ENCODE peak calls at places on chromosomes 3 and 15, in nine cellular contexts. One of them, this sample, is unnamed.

GRCh38 chr3:138089091-138089490 is 26.3 kb downstream of the DZIP1L start:
- DNase-seq in progenitor cell of endocrine pancreas: no peak
- DNase-seq in prostate gland: no peak
- DNase-seq in A549: peak
- DNase-seq in astrocyte of the spinal cord: peak
- DNase-seq in MCF 10A: peak
- DNase-seq in A673: no peak
- DNase-seq in AG09309: no peak
- DNase-seq in epithelial cell of esophagus: peak
- DNase-seq in this sample: no peak

GRCh38 chr3:120773932-120774331 is 31.4 kb downstream of the GTF2E1 start:
- DNase-seq in progenitor cell of endocrine pancreas: no peak
- DNase-seq in prostate gland: no peak
- DNase-seq in A549: no peak
- DNase-seq in astrocyte of the spinal cord: peak
- DNase-seq in MCF 10A: no peak
- DNase-seq in A673: no peak
- DNase-seq in AG09309: no peak
- DNase-seq in epithelial cell of esophagus: no peak
- DNase-seq in this sample: no peak

GRCh38 chr3:70519913-70520659 is 207.6 kb upstream of the MDFIC2 start:
- DNase-seq in progenitor cell of endocrine pancreas: no peak
- DNase-seq in prostate gland: no peak
- DNase-seq in A549: no peak
- DNase-seq in astrocyte of the spinal cord: peak
- DNase-seq in MCF 10A: no peak
- DNase-seq in A673: no peak
- DNase-seq in AG09309: no peak
- DNase-seq in epithelial cell of esophagus: no peak
- DNase-seq in this sample: no peak

GRCh38 chr3:174438501-174439156 is 420.5 kb upstream of the NAALADL2 start:
- DNase-seq in progenitor cell of endocrine pancreas: no peak
- DNase-seq in prostate gland: no peak
- DNase-seq in A549: no peak
- DNase-seq in astrocyte of the spinal cord: peak
- DNase-seq in MCF 10A: no peak
- DNase-seq in A673: no peak
- DNase-seq in AG09309: no peak
- DNase-seq in epithelial cell of esophagus: no peak
- DNase-seq in this sample: no peak

GRCh38 chr3:67239362-67239761 is 241.3 kb downstream of the KBTBD8 start:
- DNase-seq in progenitor cell of endocrine pancreas: no peak
- DNase-seq in prostate gland: no peak
- DNase-seq in A549: no peak
- DNase-seq in astrocyte of the spinal cord: no peak
- DNase-seq in MCF 10A: no peak
- DNase-seq in A673: no peak
- DNase-seq in AG09309: no peak
- DNase-seq in epithelial cell of esophagus: no peak
- DNase-seq in this sample: no peak

GRCh38 chr3:196198771-196199753 is 12.1 kb downstream of the ZDHHC19 start:
- DNase-seq in progenitor cell of endocrine pancreas: no peak
- DNase-seq in prostate gland: no peak
- DNase-seq in A549: peak
- DNase-seq in astrocyte of the spinal cord: no peak
- DNase-seq in MCF 10A: peak
- DNase-seq in A673: peak
- DNase-seq in AG09309: no peak
- DNase-seq in epithelial cell of esophagus: peak
- DNase-seq in this sample: no peak

GRCh38 chr3:110027446-110027845 is 690.1 kb upstream of the DPPA4 start:
- DNase-seq in progenitor cell of endocrine pancreas: no peak
- DNase-seq in prostate gland: no peak
- DNase-seq in A549: no peak
- DNase-seq in astrocyte of the spinal cord: peak
- DNase-seq in MCF 10A: peak
- DNase-seq in A673: peak
- DNase-seq in AG09309: peak
- DNase-seq in epithelial cell of esophagus: peak
- DNase-seq in this sample: no peak

GRCh38 chr15:41772720-41773331 is 1.5 kb upstream of the MAPKBP1 start:
- DNase-seq in progenitor cell of endocrine pancreas: no peak
- DNase-seq in prostate gland: peak
- DNase-seq in A549: peak
- DNase-seq in astrocyte of the spinal cord: peak
- DNase-seq in MCF 10A: peak
- DNase-seq in A673: peak
- DNase-seq in AG09309: peak
- DNase-seq in epithelial cell of esophagus: peak
- DNase-seq in this sample: peak

GRCh38 chr15:71189723-71190122 is 74.5 kb downstream of the THSD4 start:
- DNase-seq in progenitor cell of endocrine pancreas: no peak
- DNase-seq in prostate gland: no peak
- DNase-seq in A549: no peak
- DNase-seq in astrocyte of the spinal cord: peak
- DNase-seq in MCF 10A: no peak
- DNase-seq in A673: peak
- DNase-seq in AG09309: no peak
- DNase-seq in epithelial cell of esophagus: no peak
- DNase-seq in this sample: peak

GRCh38 chr3:71244153-71245051 is 339.1 kb downstream of the FOXP1 start:
- DNase-seq in progenitor cell of endocrine pancreas: no peak
- DNase-seq in prostate gland: no peak
- DNase-seq in A549: no peak
- DNase-seq in astrocyte of the spinal cord: peak
- DNase-seq in MCF 10A: no peak
- DNase-seq in A673: no peak
- DNase-seq in AG09309: no peak
- DNase-seq in epithelial cell of esophagus: no peak
- DNase-seq in this sample: no peak

GRCh38 chr3:129421236-129421883 is 7.1 kb downstream of the EFCAB12 start:
- DNase-seq in progenitor cell of endocrine pancreas: no peak
- DNase-seq in prostate gland: no peak
- DNase-seq in A549: no peak
- DNase-seq in astrocyte of the spinal cord: no peak
- DNase-seq in MCF 10A: no peak
- DNase-seq in A673: no peak
- DNase-seq in AG09309: no peak
- DNase-seq in epithelial cell of esophagus: no peak
- DNase-seq in this sample: no peak

GRCh38 chr3:129424185-129424841 is 4.1 kb downstream of the EFCAB12 start:
- DNase-seq in progenitor cell of endocrine pancreas: no peak
- DNase-seq in prostate gland: peak
- DNase-seq in A549: peak
- DNase-seq in astrocyte of the spinal cord: no peak
- DNase-seq in MCF 10A: no peak
- DNase-seq in A673: no peak
- DNase-seq in AG09309: no peak
- DNase-seq in epithelial cell of esophagus: peak
- DNase-seq in this sample: no peak

GRCh38 chr3:129422897-129423296 is 5.5 kb downstream of the EFCAB12 start:
- DNase-seq in progenitor cell of endocrine pancreas: no peak
- DNase-seq in prostate gland: no peak
- DNase-seq in A549: no peak
- DNase-seq in astrocyte of the spinal cord: no peak
- DNase-seq in MCF 10A: no peak
- DNase-seq in A673: no peak
- DNase-seq in AG09309: no peak
- DNase-seq in epithelial cell of esophagus: no peak
- DNase-seq in this sample: no peak

GRCh38 chr3:129419476-129419875 is 9.0 kb downstream of the EFCAB12 start:
- DNase-seq in progenitor cell of endocrine pancreas: no peak
- DNase-seq in prostate gland: no peak
- DNase-seq in A549: no peak
- DNase-seq in astrocyte of the spinal cord: no peak
- DNase-seq in MCF 10A: no peak
- DNase-seq in A673: no peak
- DNase-seq in AG09309: no peak
- DNase-seq in epithelial cell of esophagus: no peak
- DNase-seq in this sample: no peak

GRCh38 chr3:129421988-129422745 is 6.3 kb downstream of the EFCAB12 start:
- DNase-seq in progenitor cell of endocrine pancreas: no peak
- DNase-seq in prostate gland: no peak
- DNase-seq in A549: peak
- DNase-seq in astrocyte of the spinal cord: no peak
- DNase-seq in MCF 10A: no peak
- DNase-seq in A673: no peak
- DNase-seq in AG09309: no peak
- DNase-seq in epithelial cell of esophagus: no peak
- DNase-seq in this sample: no peak
- TF ChIP-seq CTCF in progenitor cell of endocrine pancreas: no peak
- TF ChIP-seq CTCF in prostate gland: no peak
- TF ChIP-seq CTCF in A549: peak
- TF ChIP-seq CTCF in astrocyte of the spinal cord: peak
- TF ChIP-seq CTCF in MCF 10A: no peak
- TF ChIP-seq CTCF in A673: peak
- TF ChIP-seq CTCF in AG09309: peak
- TF ChIP-seq CTCF in epithelial cell of esophagus: no peak
- TF ChIP-seq CTCF in this sample: no peak

GRCh38 chr15:91136386-91136923 is 36.4 kb downstream of the SV2B start:
- DNase-seq in progenitor cell of endocrine pancreas: no peak
- DNase-seq in prostate gland: no peak
- DNase-seq in A549: no peak
- DNase-seq in astrocyte of the spinal cord: no peak
- DNase-seq in MCF 10A: no peak
- DNase-seq in A673: no peak
- DNase-seq in AG09309: no peak
- DNase-seq in epithelial cell of esophagus: no peak
- DNase-seq in this sample: no peak

GRCh38 chr15:91141102-91141501 is 41.0 kb downstream of the SV2B start:
- DNase-seq in progenitor cell of endocrine pancreas: no peak
- DNase-seq in prostate gland: no peak
- DNase-seq in A549: no peak
- DNase-seq in astrocyte of the spinal cord: no peak
- DNase-seq in MCF 10A: no peak
- DNase-seq in A673: no peak
- DNase-seq in AG09309: no peak
- DNase-seq in epithelial cell of esophagus: no peak
- DNase-seq in this sample: no peak

GRCh38 chr15:91140561-91140960 is 40.5 kb downstream of the SV2B start:
- DNase-seq in progenitor cell of endocrine pancreas: no peak
- DNase-seq in prostate gland: no peak
- DNase-seq in A549: no peak
- DNase-seq in astrocyte of the spinal cord: no peak
- DNase-seq in MCF 10A: no peak
- DNase-seq in A673: no peak
- DNase-seq in AG09309: no peak
- DNase-seq in epithelial cell of esophagus: no peak
- DNase-seq in this sample: no peak

GRCh38 chr15:91146728-91147127 is 46.7 kb downstream of the SV2B start:
- DNase-seq in progenitor cell of endocrine pancreas: no peak
- DNase-seq in prostate gland: no peak
- DNase-seq in A549: no peak
- DNase-seq in astrocyte of the spinal cord: no peak
- DNase-seq in MCF 10A: no peak
- DNase-seq in A673: no peak
- DNase-seq in AG09309: no peak
- DNase-seq in epithelial cell of esophagus: peak
- DNase-seq in this sample: no peak

DNA sequence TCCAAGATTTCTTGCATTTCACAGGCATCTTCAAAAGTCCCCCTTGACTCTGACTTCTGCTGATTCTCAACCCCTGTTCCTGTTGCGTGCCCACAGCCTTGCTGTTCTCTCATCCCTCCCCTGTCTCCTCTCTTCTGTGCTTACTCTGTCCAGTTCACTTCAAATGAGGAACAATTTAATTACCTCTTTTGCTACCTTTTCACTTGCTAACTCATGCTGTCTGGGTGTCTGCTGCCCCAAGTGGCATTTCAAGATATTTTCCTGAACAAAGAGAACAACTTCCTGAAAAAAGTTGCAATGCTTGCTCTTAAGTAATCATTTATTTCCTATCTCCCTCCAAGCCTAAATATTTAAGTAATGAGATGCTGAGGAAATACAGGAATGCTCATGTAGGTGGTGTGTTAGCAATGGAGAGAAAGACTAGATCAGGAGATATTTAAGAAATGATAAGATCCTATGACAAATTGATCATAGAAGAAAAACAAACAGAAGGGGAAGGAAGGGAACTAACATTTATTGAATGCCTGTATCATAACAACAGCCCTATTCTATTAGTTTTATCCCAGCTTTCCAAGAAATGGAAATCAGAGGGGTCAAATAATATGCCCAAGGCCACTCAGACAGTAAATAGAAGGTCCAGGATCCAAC is 42.2 kb downstream of the SV2B start:
- DNase-seq in progenitor cell of endocrine pancreas: no peak
- DNase-seq in prostate gland: no peak
- DNase-seq in A549: peak
- DNase-seq in astrocyte of the spinal cord: no peak
- DNase-seq in MCF 10A: peak
- DNase-seq in A673: peak
- DNase-seq in AG09309: no peak
- DNase-seq in epithelial cell of esophagus: peak
- DNase-seq in this sample: no peak
- TF ChIP-seq CTCF in progenitor cell of endocrine pancreas: peak
- TF ChIP-seq CTCF in prostate gland: peak
- TF ChIP-seq CTCF in A549: peak
- TF ChIP-seq CTCF in astrocyte of the spinal cord: peak
- TF ChIP-seq CTCF in MCF 10A: peak
- TF ChIP-seq CTCF in A673: peak
- TF ChIP-seq CTCF in AG09309: peak
- TF ChIP-seq CTCF in epithelial cell of esophagus: peak
- TF ChIP-seq CTCF in this sample: no peak

DNA sequence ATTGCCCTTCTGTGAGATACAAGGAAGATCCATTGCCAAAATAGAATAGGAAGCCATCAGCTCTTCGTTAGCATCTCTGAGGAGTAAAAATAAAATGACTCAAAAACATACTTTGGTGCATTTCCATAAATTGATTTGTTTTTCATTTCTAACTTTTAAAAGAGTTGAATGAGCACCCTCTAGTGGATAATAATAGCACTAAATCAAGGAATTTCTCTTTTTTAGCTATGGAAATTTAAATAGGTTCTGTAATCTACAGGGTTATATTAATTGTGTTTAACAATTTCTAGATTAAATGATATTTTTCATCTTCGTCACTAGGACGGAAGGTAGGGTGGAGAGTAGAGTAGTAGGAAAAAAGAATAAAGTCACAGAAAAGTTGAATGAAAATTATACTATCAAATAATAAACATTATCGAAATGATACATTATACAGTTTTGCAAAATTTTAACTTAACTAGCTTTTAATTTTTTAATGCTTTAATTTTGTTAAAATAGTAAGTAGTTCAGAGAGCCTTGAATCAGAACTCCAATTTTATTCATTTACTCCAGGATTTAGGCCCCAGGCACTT is 6.5 kb downstream of the NSUN3 start:
- DNase-seq in progenitor cell of endocrine pancreas: no peak
- DNase-seq in prostate gland: no peak
- DNase-seq in A549: no peak
- DNase-seq in astrocyte of the spinal cord: peak
- DNase-seq in MCF 10A: peak
- DNase-seq in A673: peak
- DNase-seq in AG09309: no peak
- DNase-seq in epithelial cell of esophagus: peak
- DNase-seq in this sample: no peak
- TF ChIP-seq CTCF in progenitor cell of endocrine pancreas: peak
- TF ChIP-seq CTCF in prostate gland: peak
- TF ChIP-seq CTCF in A549: peak
- TF ChIP-seq CTCF in astrocyte of the spinal cord: peak
- TF ChIP-seq CTCF in MCF 10A: peak
- TF ChIP-seq CTCF in A673: peak
- TF ChIP-seq CTCF in AG09309: peak
- TF ChIP-seq CTCF in epithelial cell of esophagus: peak
- TF ChIP-seq CTCF in this sample: no peak

GRCh38 chr3:22901684-22902083 is 301.4 kb upstream of the UBE2E2 start:
- DNase-seq in progenitor cell of endocrine pancreas: no peak
- DNase-seq in prostate gland: no peak
- DNase-seq in A549: no peak
- DNase-seq in astrocyte of the spinal cord: no peak
- DNase-seq in MCF 10A: no peak
- DNase-seq in A673: no peak
- DNase-seq in AG09309: no peak
- DNase-seq in epithelial cell of esophagus: no peak
- DNase-seq in this sample: no peak
- TF ChIP-seq CTCF in progenitor cell of endocrine pancreas: no peak
- TF ChIP-seq CTCF in prostate gland: no peak
- TF ChIP-seq CTCF in A549: no peak
- TF ChIP-seq CTCF in astrocyte of the spinal cord: no peak
- TF ChIP-seq CTCF in MCF 10A: no peak
- TF ChIP-seq CTCF in A673: no peak
- TF ChIP-seq CTCF in AG09309: no peak
- TF ChIP-seq CTCF in epithelial cell of esophagus: peak
- TF ChIP-seq CTCF in this sample: no peak

This sample was measured in thyroid gland.